ENCODE peak calls at places on chromosomes 7 and 10, in six cellular contexts. B is right lobe of liver, T is GM12878, W is body of pancreas, D is HCT116, M is heart left ventricle. U is an unnamed sample. For H3K27me3, the result is how much of the 10 kb centered on the place peaks cover.

GRCh38 chr7:28076421-28077163 is 104.0 kb downstream of the JAZF1 start:
- ATAC-seq in T (no peak), W (no peak), B (no peak), M (no peak), D (no peak), U (no peak)

GRCh38 chr7:148457310-148457921 is 133.2 kb upstream of the C7orf33 start:
- ATAC-seq in W (no peak), B (no peak), D (no peak), M (no peak), T (no peak), U (no peak)

GRCh38 chr10:62183857-62184805 is 84.5 kb downstream of the RTKN2 start:
- ATAC-seq in D (no peak), M (no peak), W (no peak), B (no peak), T (peak), U (no peak)

GRCh38 chr7:111006691-111007090 is 84.2 kb upstream of the LRRN3 start:
- ATAC-seq in T (no peak), D (no peak), W (no peak), M (no peak), B (no peak), U (no peak)

GRCh38 chr7:105210721-105211205 is 178.0 kb downstream of the SRPK2 start:
- ATAC-seq in D (no peak), W (peak), T (peak), M (peak), B (peak), U (no peak)

GRCh38 chr10:103648231-103648950 is 154.9 kb downstream of the NEURL1 start:
- ATAC-seq in W (no peak), M (no peak), B (no peak), T (no peak), D (no peak), U (peak)

GRCh38 chr10:64209574-64209973 is 688.4 kb downstream of the REEP3 start:
- ATAC-seq in T (peak), M (peak), D (peak), W (no peak), B (no peak), U (peak)

GRCh38 chr7:49866076-49866735 is 92.8 kb downstream of the VWC2 start:
- ATAC-seq in D (no peak), T (no peak), B (no peak), M (peak), W (no peak), U (no peak)

GRCh38 chr7:112452102-112452888 is 2.0 kb downstream of the IFRD1 start:
- ATAC-seq in M (peak), W (no peak), T (peak), B (no peak), D (no peak), U (peak)

GRCh38 chr10:110989016-110989415 is 69.6 kb downstream of the SHOC2 start:
- ATAC-seq in T (no peak), D (no peak), B (no peak), W (no peak), M (no peak), U (no peak)

GRCh38 chr7:111918461-111918860 is 287.7 kb downstream of the DOCK4 start:
- ATAC-seq in D (no peak), T (no peak), W (no peak), B (no peak), M (no peak), U (no peak)

GRCh38 chr7:79302281-79302680 is 151.2 kb downstream of the MAGI2 start:
- ATAC-seq in W (no peak), T (no peak), B (no peak), D (peak), M (no peak), U (no peak)
- H3K27me3 ChIP-seq in W (under half), T (under half), B (under half), D (under half), M (under half), U (under half)

GRCh38 chr10:126977216-126977615 is 72.0 kb downstream of the DOCK1 start:
- ATAC-seq in W (no peak), M (peak), T (no peak), B (no peak), D (no peak), U (no peak)

GRCh38 chr10:126969310-126969709 is 64.1 kb downstream of the DOCK1 start:
- ATAC-seq in D (peak), B (peak), W (no peak), T (no peak), M (no peak), U (no peak)

GRCh38 chr10:126966938-126967337 is 61.7 kb downstream of the DOCK1 start:
- ATAC-seq in M (no peak), T (no peak), W (no peak), D (no peak), B (no peak), U (no peak)

GRCh38 chr10:126975221-126975620 is 70.0 kb downstream of the DOCK1 start:
- ATAC-seq in T (no peak), W (no peak), M (no peak), B (no peak), D (no peak), U (no peak)

DNA sequence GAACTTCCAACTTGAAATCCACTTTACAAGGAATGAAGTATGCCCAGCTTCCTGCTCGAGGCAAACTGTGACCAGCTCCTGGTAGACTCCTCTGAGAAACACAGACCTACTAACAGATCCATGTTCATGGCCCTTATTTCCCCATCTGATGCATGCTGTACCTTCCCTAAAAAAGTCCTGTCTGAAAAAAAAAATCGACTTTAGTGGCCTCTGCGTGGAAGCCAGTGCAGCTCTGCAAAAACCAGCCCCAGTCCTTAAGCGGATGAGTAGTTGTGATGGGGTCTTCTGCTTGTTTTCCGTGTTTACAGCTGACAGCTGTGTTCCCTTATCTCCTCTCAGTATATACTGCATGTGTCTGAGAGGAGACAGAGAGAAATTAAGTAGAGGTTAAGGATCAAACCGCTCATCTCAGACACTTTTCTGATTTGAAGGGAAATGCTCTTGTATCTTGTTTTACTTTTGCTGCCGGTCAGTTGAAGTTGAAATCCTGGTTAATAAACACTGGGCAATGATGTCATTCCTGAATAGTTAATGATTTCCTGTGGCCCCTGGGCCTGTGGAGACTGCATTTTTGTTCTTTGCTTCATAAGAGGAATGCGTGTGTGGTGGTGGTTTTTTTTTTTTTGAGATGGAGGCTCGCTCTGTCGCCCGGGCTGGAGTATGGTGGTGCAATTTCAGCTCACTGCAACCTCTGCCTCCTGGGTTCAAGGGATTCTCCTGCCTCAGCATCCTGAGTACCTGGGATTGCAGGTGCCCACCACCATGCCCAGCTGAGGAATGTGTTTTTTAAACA is 67.6 kb downstream of the DOCK1 start:
- ATAC-seq in T (no peak), M (peak), B (peak), D (no peak), W (peak), U (no peak)
- TF ChIP-seq CTCF in T (no peak), M (no peak), B (no peak), D (no peak), W (no peak), U (no peak)

GRCh38 chr10:123132576-123133477 is 2.9 kb upstream of the HMX3 start:
- ATAC-seq in D (peak), B (peak), W (peak), T (peak), M (peak), U (peak)
- TF ChIP-seq POLR2A in D (no peak), B (no peak), W (no peak), T (no peak), M (no peak), U (no peak)

DNA sequence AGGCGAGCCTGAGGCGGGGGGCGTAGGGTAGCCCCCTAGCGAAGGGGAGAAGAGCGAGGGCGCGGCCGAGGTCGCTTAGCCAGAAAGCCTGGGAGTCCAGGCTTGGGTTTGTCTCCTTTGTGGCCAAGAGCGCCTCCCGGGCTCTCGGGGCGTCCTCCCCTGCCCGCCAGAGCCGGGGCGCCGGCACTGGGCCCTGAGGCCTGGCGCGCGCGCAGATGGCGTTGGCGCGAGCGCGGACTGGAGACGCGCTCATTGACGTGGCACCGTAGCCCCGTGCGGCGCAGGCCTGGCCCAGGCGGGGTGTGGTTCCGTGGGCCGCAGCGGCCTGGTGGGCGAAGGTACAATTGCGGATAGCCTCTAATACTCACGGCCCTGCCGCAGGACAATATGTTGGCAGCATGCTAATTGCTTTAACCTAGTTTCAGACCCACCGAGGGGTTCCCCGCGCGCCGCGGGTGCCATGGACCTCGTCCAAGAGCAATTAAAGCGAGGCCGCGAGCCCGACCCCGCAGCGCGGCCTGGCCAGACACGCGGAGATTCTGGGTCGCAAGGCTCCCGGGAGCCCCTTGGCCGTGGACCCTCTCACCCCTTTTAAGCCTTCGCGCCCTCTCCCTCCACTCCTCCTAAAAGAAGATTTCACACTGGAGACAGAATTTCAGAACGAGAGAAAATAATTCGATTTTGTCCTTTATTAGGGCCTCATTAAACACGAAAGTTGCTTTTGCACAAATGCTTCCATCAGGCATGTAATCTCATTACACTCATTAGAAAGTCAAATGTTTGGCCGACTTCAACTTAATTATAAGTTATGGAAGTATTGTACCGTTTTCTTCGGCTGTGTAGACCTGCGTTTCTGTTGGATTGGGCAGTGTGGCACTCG is 3.1 kb downstream of the PTF1A start:
- ATAC-seq in W (peak), B (no peak), T (no peak), D (no peak), M (no peak), U (no peak)
- H3K27me3 ChIP-seq in W (under half), B (under half), T (under half), D (under half), M (half or more), U (half or more)

DNA sequence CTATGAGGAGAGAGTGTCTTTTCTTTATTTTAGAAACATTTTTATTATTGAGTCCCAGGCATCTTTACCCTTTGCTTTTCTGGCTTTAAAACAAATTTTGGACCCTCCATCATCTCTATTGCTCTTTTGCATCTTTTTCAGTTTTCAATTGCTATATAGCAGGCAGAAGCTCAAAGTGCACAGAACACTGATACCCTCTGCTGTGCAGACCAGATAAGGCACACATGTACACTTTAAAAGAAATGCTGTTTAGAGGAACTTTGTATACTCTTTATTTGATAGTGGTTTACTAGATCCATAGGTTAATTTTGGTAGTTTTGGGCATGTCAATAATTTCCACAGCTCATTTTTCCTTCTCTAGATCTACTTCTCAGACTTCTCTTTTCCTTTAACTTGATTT is 324.2 kb downstream of the SH2D4B start:
- ATAC-seq in D (no peak), W (no peak), T (no peak), B (no peak), M (no peak), U (no peak)
- TF ChIP-seq CTCF in D (no peak), W (no peak), T (no peak), B (no peak), M (no peak), U (no peak)

GRCh38 chr7:153022796-153023592 is 263.4 kb downstream of the ACTR3B start:
- ATAC-seq in W (no peak), T (no peak), M (no peak), B (no peak), D (no peak), U (no peak)
- TF ChIP-seq POLR2A in W (no peak), T (no peak), M (no peak), B (no peak), D (no peak), U (no peak)

DNA sequence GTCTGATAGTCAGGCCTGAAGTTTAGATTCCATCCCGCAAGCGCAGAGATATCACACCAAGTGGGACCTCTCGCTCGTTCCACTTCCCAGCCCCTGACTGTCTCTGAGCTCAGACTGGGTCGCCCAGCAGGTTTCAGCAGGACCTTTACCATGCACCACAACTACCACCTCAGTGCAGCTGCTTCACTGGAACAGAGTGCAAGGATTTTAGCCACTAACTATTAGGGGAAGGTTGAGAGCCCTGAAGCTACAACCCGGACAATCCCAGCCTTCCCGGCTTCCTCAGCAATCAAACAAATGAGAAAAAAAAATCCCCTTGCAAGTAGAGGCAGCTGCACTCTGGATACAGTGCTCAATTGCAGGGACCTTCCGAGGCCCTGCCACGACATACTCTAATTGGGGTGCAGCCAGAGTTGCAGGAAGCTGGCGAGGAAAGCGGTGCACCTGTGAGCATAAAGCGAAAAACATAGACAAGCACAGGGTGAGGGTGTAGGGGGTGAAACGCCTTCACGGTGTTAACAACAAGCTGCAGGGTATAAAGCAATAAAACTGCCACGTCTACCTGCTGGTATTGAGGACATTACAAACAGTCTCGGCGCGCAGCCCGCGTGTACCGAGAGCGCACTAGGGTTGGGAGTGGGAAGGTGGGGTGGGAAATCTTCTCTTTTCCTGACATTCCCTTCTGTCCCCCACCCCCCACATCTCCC is 2.6 kb upstream of the DLX6 start:
- ATAC-seq in M (no peak), B (no peak), T (no peak), W (no peak), D (no peak), U (no peak)
- H3K27me3 ChIP-seq in M (half or more), B (under half), T (under half), W (under half), D (under half), U (half or more)

GRCh38 chr10:878333-878753 is 53.2 kb downstream of the LARP4B start:
- ATAC-seq in D (no peak), W (peak), T (no peak), M (no peak), B (peak), U (peak)
- TF ChIP-seq CTCF in D (no peak), W (no peak), T (no peak), M (no peak), B (no peak), U (no peak)

DNA sequence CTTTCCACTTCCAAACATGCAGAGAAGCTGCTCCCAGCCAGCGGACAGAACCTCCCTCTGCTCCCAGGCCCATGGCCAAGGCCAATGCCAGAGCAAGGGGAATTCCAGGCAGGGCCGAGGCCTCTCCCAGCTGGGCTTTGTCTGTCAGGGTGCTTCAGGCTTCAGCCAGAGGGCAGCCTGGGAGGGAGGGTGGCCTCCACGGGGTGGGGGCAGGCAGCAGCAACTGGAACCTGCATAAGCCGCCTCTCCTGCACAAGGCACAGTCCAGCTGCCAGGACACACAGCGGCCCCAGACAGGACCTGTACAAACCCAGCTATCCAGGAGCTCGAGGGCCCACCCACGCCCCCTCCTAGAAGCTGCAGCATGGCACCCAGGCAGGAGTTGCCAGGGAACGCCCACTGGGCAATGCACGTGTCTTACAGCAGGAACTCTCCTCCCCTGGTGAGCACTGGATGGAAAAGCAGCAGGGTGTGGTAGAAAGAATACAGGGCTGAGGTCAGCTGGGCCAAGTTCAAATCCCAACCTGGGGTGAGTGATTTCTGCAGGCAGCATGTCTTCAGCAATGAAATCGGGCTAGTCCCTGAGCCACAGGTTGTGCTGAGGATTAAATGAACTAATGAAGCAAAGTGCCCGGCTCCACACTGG is 7.6 kb downstream of the FAM53B start:
- ATAC-seq in M (peak), D (peak), W (peak), B (peak), T (no peak), U (peak)
- TF ChIP-seq POLR2A in M (no peak), D (no peak), W (no peak), B (no peak), T (no peak), U (no peak)

GRCh38 chr10:117137031-117137910 is 799 bp downstream of the VAX1 start:
- ATAC-seq in T (no peak), W (peak), B (peak), D (peak), M (peak), U (no peak)
- H3K27me3 ChIP-seq in T (under half), W (under half), B (under half), D (under half), M (half or more), U (half or more)